ENCODE peak calls at places on chromosomes 2 and 18, in nine cellular contexts. J is heart right ventricle, H is GM12865, C is PC-9, O is fibroblast of villous mesenchyme, E is adrenal gland, S is body of pancreas, Y is fibroblast of pulmonary artery, K is HCT116. I is an unnamed sample.

GRCh38 chr2:30233142-30233961 is 2.0 kb downstream of the LBH start:
- DNase-seq in H (no peak), Y (no peak), O (peak; percentile 18), K (no peak), S (no peak), J (no peak), E (no peak), C (no peak), I (no peak)

GRCh38 chr18:13893418-13893760 is 21.9 kb downstream of the MC2R start:
- DNase-seq in C (no peak), H (peak; percentile 86), S (no peak), E (no peak), K (no peak), J (no peak), O (no peak), Y (no peak), I (no peak)

GRCh38 chr2:8586397-8587051 is 95.3 kb upstream of the ID2 start:
- DNase-seq in C (no peak), K (no peak), Y (no peak), E (no peak), J (no peak), S (no peak), O (no peak), H (no peak), I (no peak)

GRCh38 chr2:17573806-17574175 is 33.3 kb downstream of the VSNL1 start:
- DNase-seq in Y (no peak), C (no peak), H (no peak), S (no peak), K (no peak), J (no peak), E (no peak), O (no peak), I (no peak)

GRCh38 chr18:80067897-80068296 is 33.7 kb downstream of the RBFA start:
- DNase-seq in K (no peak), J (no peak), Y (no peak), S (no peak), H (no peak), O (no peak), C (no peak), E (no peak), I (no peak)

GRCh38 chr2:234514873-234515638 is 18.2 kb upstream of the ARL4C start:
- DNase-seq in Y (no peak), S (no peak), E (no peak), O (no peak), C (no peak), J (no peak), H (no peak), K (no peak), I (no peak)

GRCh38 chr2:71589763-71590162 is 136.4 kb downstream of the DYSF start:
- DNase-seq in H (no peak), C (no peak), K (no peak), Y (no peak), O (no peak), S (no peak), J (no peak), E (no peak), I (no peak)

GRCh38 chr2:1539441-1539840 is 126.2 kb downstream of the TPO start:
- DNase-seq in H (no peak), Y (no peak), E (no peak), C (no peak), K (no peak), O (no peak), S (no peak), J (no peak), I (no peak)

GRCh38 chr2:134282638-134283400 is 28.9 kb downstream of the MGAT5 start:
- DNase-seq in O (peak; percentile 20), E (no peak), Y (no peak), H (peak; percentile 96), C (no peak), S (no peak), J (no peak), K (no peak), I (no peak)

GRCh38 chr2:237672731-237673129 is 45.3 kb downstream of the LRRFIP1 start:
- DNase-seq in Y (no peak), J (no peak), S (no peak), C (no peak), H (no peak), O (no peak), E (no peak), K (no peak), I (no peak)

GRCh38 chr2:237675326-237675725 is 47.9 kb downstream of the LRRFIP1 start:
- DNase-seq in Y (no peak), C (no peak), E (no peak), J (no peak), S (no peak), K (no peak), O (no peak), H (no peak), I (no peak)

GRCh38 chr2:237673130-237673921 is 45.9 kb downstream of the LRRFIP1 start:
- DNase-seq in S (peak; percentile 57), K (peak; percentile 75), O (peak; percentile 73), J (peak; percentile 58), E (peak; percentile 73), C (peak; percentile 54), Y (peak; percentile 56), H (peak; percentile 80), I (no peak)

GRCh38 chr2:237671466-237672173 is 44.2 kb downstream of the LRRFIP1 start:
- DNase-seq in J (no peak), H (no peak), O (no peak), K (no peak), S (no peak), E (no peak), C (no peak), Y (no peak), I (no peak)

DNA sequence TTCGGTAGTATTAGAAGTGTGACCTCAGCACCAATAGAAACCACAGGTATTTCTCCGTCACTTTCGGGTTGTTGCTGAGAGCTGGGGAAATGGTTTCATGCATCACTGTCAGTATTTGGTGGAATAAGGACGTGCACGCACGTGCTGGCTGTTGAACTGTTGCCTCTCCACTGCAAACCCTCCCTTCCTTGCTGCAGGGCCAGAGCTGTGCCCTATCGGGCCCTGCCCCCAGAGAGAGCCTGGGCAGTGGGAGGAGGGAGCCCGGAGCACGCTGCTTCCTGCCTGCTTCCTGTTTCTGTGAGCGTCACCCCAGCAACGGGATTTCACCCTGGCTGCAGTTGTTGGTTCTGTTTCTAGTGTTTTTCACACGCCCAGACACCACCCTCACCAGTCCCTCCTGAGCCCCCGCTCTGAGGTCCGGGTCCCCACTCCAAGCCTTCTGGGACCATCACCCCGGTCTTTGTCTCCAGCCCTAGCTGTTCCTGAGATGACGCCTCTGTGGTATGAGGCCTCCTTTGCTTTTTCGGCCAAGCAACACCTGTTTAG is 47.4 kb downstream of the LRRFIP1 start:
- DNase-seq in S (peak; percentile 81), K (no peak), H (peak; percentile 90), C (no peak), Y (peak; percentile 93), J (peak; percentile 83), E (peak; percentile 73), O (peak; percentile 81), I (no peak)
- TF ChIP-seq CTCF in S (peak; percentile 20), K (no peak), H (no peak), C (no peak), Y (no peak), J (peak; percentile 6), E (no peak), O (no peak), I (no peak)

DNA sequence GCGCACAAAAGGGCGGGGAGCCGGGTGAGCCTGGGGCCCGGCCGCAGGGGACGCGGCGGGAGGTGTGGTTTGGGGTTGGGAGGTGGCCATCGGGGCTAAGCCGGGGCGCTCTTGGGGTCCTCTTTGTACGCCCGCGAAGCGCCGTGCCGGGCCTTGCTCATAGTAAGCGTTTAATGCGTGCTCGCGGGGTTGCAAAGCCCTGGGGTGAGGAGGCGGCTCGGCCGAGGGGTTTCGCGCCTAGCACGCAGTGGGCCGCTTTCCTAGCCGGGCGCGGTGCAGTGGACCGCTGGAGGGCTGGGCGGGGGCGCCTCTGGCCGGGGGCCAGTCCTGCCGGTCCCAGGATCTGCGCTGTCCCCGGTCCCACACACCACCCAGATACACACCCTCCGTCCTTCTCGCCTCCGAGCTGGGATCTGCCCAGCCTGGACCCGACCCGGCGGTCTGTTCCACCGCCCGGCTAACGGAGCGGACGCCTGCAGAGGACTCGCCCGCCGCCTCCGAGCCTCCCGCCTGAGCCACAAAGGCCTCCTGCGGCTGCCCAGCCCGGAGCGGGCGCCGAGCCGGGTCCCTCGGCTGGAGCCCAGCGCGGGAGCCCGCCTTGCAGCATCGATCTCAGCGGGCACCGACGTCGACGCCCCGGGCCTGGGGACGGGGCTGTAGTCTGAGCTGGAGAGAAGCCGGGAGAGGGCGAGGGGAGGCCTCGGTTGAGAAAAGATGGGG is 564 bp downstream of the DPYSL5 start:
- DNase-seq in J (peak; percentile 23), S (no peak), K (no peak), C (no peak), E (no peak), O (no peak), H (no peak), Y (no peak), I (no peak)
- H3K4me3 ChIP-seq in J (peak overlapping the region; percentile 41), S (no peak overlapping the region), K (peak overlapping the region; percentile 64), C (no peak overlapping the region), E (no peak overlapping the region), O (no peak overlapping the region), H (no peak overlapping the region), Y (no peak overlapping the region), I (no peak overlapping the region)

GRCh38 chr18:7158201-7158600 is 40.6 kb upstream of the LAMA1 start:
- DNase-seq in Y (peak; percentile 84), C (no peak), S (no peak), O (peak; percentile 53), J (no peak), K (no peak), H (no peak), E (no peak), I (peak; percentile 48)
- TF ChIP-seq CTCF in Y (no peak), C (no peak), S (no peak), O (no peak), J (no peak), K (no peak), H (no peak), E (no peak), I (no peak)

DNA sequence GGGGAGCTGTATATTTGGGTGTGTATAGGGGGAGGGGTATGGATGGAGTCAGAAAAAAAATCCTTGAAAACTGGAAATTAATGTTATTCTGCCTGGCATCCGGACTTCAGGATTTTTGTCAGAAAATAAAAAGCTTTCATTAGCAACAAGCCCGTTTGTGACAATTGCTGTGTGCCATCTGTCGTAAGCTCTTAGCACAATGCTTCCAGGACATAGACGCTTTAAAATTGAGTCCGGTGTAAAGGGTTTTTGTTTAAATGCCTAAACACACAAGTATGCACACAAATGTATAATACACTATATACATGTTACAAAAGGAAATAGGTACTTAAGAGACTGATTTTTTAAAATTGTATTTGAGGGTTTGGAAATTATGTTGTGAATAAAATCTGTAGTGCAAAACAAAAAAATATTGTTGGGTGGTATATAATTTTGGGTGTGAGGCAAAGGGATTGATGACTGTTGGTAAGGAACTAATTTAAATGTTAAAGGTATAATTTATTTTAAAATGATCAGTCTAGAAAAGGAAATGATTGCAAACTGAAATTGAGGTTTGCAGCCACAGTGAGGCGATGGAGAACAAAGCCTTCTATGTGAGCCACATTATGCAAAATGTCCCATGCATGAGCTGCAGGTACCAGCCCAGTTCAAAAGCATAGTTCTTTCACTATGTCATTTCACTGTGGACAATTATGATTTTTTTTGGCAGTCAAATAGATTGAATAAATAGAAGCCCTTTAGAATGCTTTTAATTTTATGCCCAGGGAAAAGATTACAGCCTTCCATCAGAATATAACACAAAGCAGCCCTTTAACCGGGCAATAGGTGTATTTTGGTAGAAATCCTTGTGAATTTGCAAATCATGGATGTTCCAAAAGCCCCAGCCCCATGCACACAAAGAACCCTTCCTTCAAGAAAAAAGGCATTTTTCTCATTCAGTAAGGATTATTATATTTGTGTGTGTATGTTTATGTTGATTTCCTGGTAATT is 1.5 kb downstream of the MAP2 start:
- DNase-seq in E (no peak), J (no peak), H (peak; percentile 31), Y (peak; percentile 76), C (peak; percentile 54), S (peak; percentile 61), K (peak; percentile 37), O (peak; percentile 36), I (no peak)
- H3K4me3 ChIP-seq in E (no peak overlapping the region), J (peak overlapping the region; percentile 74), H (no peak overlapping the region), Y (peak overlapping the region; percentile 81), C (peak overlapping the region; percentile 93), S (no peak overlapping the region), K (peak overlapping the region; percentile 81), O (peak overlapping the region; percentile 66), I (peak overlapping the region; percentile 0)

I was measured in AG09309.